ENCODE peak calls at places on chromosome 10, in seven cellular contexts. G is ovary; W is fibroblast of the aortic adventitia; U is endothelial cell; R is lower leg skin; Y is CD4-positive, alpha-beta T cell; T is Panc1. B is an unnamed sample.

GRCh38 chr10:78942006-78942405 is 126.8 kb upstream of the ZMIZ1 start:
- DNase-seq in G (no peak), W (peak), U (no peak), R (no peak), Y (no peak), T (no peak), B (no peak)

GRCh38 chr10:132141526-132142395 is 45.0 kb upstream of the DPYSL4 start:
- DNase-seq in G (no peak), W (no peak), U (no peak), R (no peak), Y (no peak), T (no peak), B (no peak)

GRCh38 chr10:78876449-78876848 is 192.3 kb upstream of the ZMIZ1 start:
- DNase-seq in G (no peak), W (no peak), U (no peak), R (no peak), Y (no peak), T (no peak), B (no peak)

GRCh38 chr10:119858063-119858462 is 14.6 kb downstream of the MCMBP start:
- DNase-seq in G (no peak), W (no peak), U (no peak), R (no peak), Y (no peak), T (no peak), B (no peak)

GRCh38 chr10:5317547-5318107 is 47.1 kb upstream of the UCN3 start:
- DNase-seq in G (no peak), W (peak), U (no peak), R (no peak), Y (peak), T (peak), B (no peak)

GRCh38 chr10:125820705-125821104 is 2.4 kb downstream of the UROS start:
- DNase-seq in G (no peak), W (no peak), U (no peak), R (no peak), Y (no peak), T (no peak), B (no peak)

GRCh38 chr10:125629758-125630376 is 53.1 kb downstream of the TEX36 start:
- DNase-seq in G (no peak), W (peak), U (no peak), R (no peak), Y (no peak), T (peak), B (no peak)

GRCh38 chr10:24894728-24895127 is 57.7 kb downstream of the PRTFDC1 start:
- DNase-seq in G (no peak), W (no peak), U (no peak), R (no peak), Y (no peak), T (no peak), B (no peak)

GRCh38 chr10:77279207-77279606 is 358.4 kb downstream of the KCNMA1 start:
- DNase-seq in G (no peak), W (no peak), U (no peak), R (no peak), Y (no peak), T (no peak), B (no peak)

GRCh38 chr10:69479737-69480412 is 28.6 kb downstream of the TSPAN15 start:
- DNase-seq in G (no peak), W (peak), U (peak), R (no peak), Y (no peak), T (no peak), B (no peak)

GRCh38 chr10:122237326-122237725 is 33.8 kb upstream of the BTBD16 start:
- DNase-seq in G (no peak), W (no peak), U (no peak), R (no peak), Y (no peak), T (no peak), B (no peak)

GRCh38 chr10:132587175-132587574 is 49.6 kb downstream of the INPP5A start:
- DNase-seq in G (no peak), W (no peak), U (no peak), R (no peak), Y (no peak), T (no peak), B (no peak)

GRCh38 chr10:43070121-43071085 is 6.5 kb upstream of the RET start:
- DNase-seq in G (no peak), W (no peak), U (no peak), R (no peak), Y (no peak), T (no peak), B (no peak)

GRCh38 chr10:22133640-22134624 is 83.9 kb downstream of the EBLN1 start:
- DNase-seq in G (no peak), W (no peak), U (no peak), R (no peak), Y (no peak), T (no peak), B (no peak)

GRCh38 chr10:92419740-92420553 is 129.0 kb downstream of the MARCHF5 start:
- DNase-seq in G (peak), W (peak), U (no peak), R (no peak), Y (no peak), T (no peak), B (no peak)

GRCh38 chr10:103287992-103288391 is 11.1 kb downstream of the INA start:
- DNase-seq in G (no peak), W (no peak), U (no peak), R (no peak), Y (no peak), T (no peak), B (no peak)

GRCh38 chr10:81018898-81019890 is 481.5 kb downstream of the SH2D4B start:
- DNase-seq in G (no peak), W (peak), U (peak), R (no peak), Y (no peak), T (peak), B (no peak)

GRCh38 chr10:78754269-78755074 is 314.3 kb upstream of the ZMIZ1 start:
- DNase-seq in G (no peak), W (peak), U (no peak), R (no peak), Y (no peak), T (no peak), B (no peak)

GRCh38 chr10:96401036-96401435 is 42.2 kb upstream of the OPALIN start:
- DNase-seq in G (no peak), W (no peak), U (no peak), R (peak), Y (no peak), T (no peak), B (no peak)

GRCh38 chr10:128429835-128430513 is 303.8 kb upstream of the MKI67 start:
- DNase-seq in G (no peak), W (no peak), U (no peak), R (no peak), Y (no peak), T (no peak), B (no peak)

GRCh38 chr10:90204131-90204955 is 503.0 kb downstream of the KIF20B start:
- DNase-seq in G (no peak), W (no peak), U (no peak), R (no peak), Y (no peak), T (no peak), B (no peak)

GRCh38 chr10:49323896-49324270 is 24.9 kb downstream of the C10orf71 start:
- DNase-seq in G (peak), W (no peak), U (no peak), R (peak), Y (no peak), T (no peak), B (no peak)

GRCh38 chr10:91380873-91381561 is 29.1 kb upstream of the HECTD2 start:
- DNase-seq in G (no peak), W (no peak), U (no peak), R (no peak), Y (no peak), T (no peak), B (no peak)

GRCh38 chr10:22505923-22506685 is 160.8 kb downstream of the SPAG6 start:
- DNase-seq in G (no peak), W (no peak), U (no peak), R (no peak), Y (peak), T (no peak), B (no peak)

GRCh38 chr10:31769564-31769963 is 159.1 kb downstream of the ARHGAP12 start:
- DNase-seq in G (no peak), W (peak), U (no peak), R (no peak), Y (no peak), T (no peak), B (no peak)

GRCh38 chr10:60916025-60916424 is 28.0 kb downstream of the RHOBTB1 start:
- DNase-seq in G (no peak), W (no peak), U (no peak), R (no peak), Y (no peak), T (no peak), B (no peak)

GRCh38 chr10:122052702-122053101 is 63.7 kb downstream of the TACC2 start:
- DNase-seq in G (no peak), W (no peak), U (no peak), R (no peak), Y (no peak), T (no peak), B (no peak)

GRCh38 chr10:22442063-22442462 is 96.8 kb downstream of the SPAG6 start:
- DNase-seq in G (no peak), W (no peak), U (no peak), R (no peak), Y (no peak), T (no peak), B (no peak)

GRCh38 chr10:100970076-100970913 is 991 bp downstream of the SEMA4G start:
- DNase-seq in G (peak), W (no peak), U (no peak), R (no peak), Y (no peak), T (no peak), B (no peak)

GRCh38 chr10:71319800-71320392 is 837 bp downstream of the SLC29A3 start:
- DNase-seq in G (no peak), W (no peak), U (no peak), R (no peak), Y (no peak), T (no peak), B (no peak)
- TF ChIP-seq CTCF in G (no peak), W (no peak), U (no peak), R (no peak), Y (no peak), T (peak), B (no peak)

GRCh38 chr10:72331575-72332422 is 22.9 kb downstream of the DNAJB12 start:
- DNase-seq in G (peak), W (peak), U (peak), R (peak), Y (peak), T (no peak), B (peak)
- TF ChIP-seq CTCF in G (peak), W (no peak), U (no peak), R (no peak), Y (peak), T (no peak), B (peak)

DNA sequence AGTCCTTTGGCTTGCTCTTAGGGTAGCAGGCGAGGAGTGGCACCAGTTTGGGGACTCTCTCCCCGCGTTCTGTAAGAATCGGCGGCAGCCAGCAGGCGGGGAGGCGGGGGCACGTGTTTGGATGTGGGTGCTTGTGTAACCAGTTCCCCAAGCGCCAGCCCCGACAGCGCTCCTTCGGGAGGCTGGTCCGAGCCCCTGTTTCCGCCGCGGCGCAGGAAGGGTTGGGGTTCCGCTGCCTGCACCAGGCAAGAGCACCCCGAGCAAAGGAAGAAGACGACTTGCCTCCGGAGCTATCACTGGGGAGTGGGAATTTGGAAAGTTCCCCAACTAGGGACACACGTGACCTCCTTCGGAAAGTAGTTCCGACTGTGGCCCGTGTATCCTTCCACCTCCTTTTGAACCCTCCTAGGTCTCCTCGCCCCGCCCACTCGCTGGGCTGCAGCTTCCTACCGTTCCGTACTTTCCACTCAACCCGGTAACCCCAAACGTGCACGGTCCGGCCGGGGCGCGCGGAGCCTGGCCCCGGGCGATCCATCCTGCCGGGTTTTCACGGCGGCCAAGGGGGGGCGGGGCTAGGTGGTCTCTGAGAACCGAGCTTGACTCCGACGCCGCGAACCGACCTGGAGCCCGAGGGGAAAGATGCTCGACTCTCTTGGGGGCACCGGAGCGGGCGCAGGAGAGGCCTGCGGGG is 1.2 kb downstream of the KLLN start:
- DNase-seq in G (peak), W (peak), U (peak), R (peak), Y (peak), T (peak), B (peak)
- TF ChIP-seq CTCF in G (no peak), W (no peak), U (no peak), R (no peak), Y (no peak), T (no peak), B (no peak)

GRCh38 chr10:2938869-2939268 is 128.5 kb upstream of the PFKP start:
- DNase-seq in G (no peak), W (peak), U (no peak), R (no peak), Y (no peak), T (no peak), B (no peak)
- TF ChIP-seq CTCF in G (no peak), W (no peak), U (no peak), R (no peak), Y (no peak), T (peak), B (no peak)

GRCh38 chr10:17290226-17290625 is 62.2 kb downstream of the VIM start:
- DNase-seq in G (no peak), W (peak), U (no peak), R (no peak), Y (no peak), T (peak), B (no peak)
- TF ChIP-seq CTCF in G (peak), W (peak), U (no peak), R (no peak), Y (peak), T (peak), B (no peak)

GRCh38 chr10:109783286-109783685 is 140.0 kb downstream of the XPNPEP1 start:
- DNase-seq in G (no peak), W (no peak), U (no peak), R (no peak), Y (no peak), T (no peak), B (no peak)
- TF ChIP-seq CTCF in G (no peak), W (no peak), U (no peak), R (no peak), Y (no peak), T (no peak), B (no peak)